ENCODE peak calls at places on chromosomes 2 and 18, in ten cellular contexts. One of them, this sample, is unnamed.

GRCh38 chr2:227822416-227823003 is 8.9 kb downstream of the CCL20 start:
- DNase-seq in AG20443: no peak
- DNase-seq in A549: no peak
- DNase-seq in SIG-M5: no peak
- DNase-seq in right lobe of liver: no peak
- DNase-seq in NCI-H1417: no peak
- DNase-seq in GM12865: no peak
- DNase-seq in stimulated activated naive B cell treated with anti-CD40 and anti-IgM and Interleukin-4, amounts not matched to agents 10 μg/mL and 1 μg/mL and 100 μg/mL, for 72 hours: no peak
- DNase-seq in WTC11: no peak
- DNase-seq in HTR-8/SVneo: no peak
- DNase-seq in this sample: no peak

GRCh38 chr2:121648611-121649401 is 456 bp downstream of the CLASP1 start:
- DNase-seq in HTR-8/SVneo: peak
- DNase-seq in SIG-M5: no peak
- DNase-seq in A549: peak
- DNase-seq in stimulated activated naive B cell treated with anti-CD40 and anti-IgM and Interleukin-4, amounts not matched to agents 10 μg/mL and 1 μg/mL and 100 μg/mL, for 72 hours: peak
- DNase-seq in GM12865: peak
- DNase-seq in NCI-H1417: peak
- DNase-seq in AG20443: peak
- DNase-seq in right lobe of liver: no peak
- DNase-seq in WTC11: peak
- DNase-seq in this sample: no peak

GRCh38 chr2:111698743-111699554 is 185.0 kb downstream of the ANAPC1 start:
- DNase-seq in WTC11: no peak
- DNase-seq in NCI-H1417: peak
- DNase-seq in stimulated activated naive B cell treated with anti-CD40 and anti-IgM and Interleukin-4, amounts not matched to agents 10 μg/mL and 1 μg/mL and 100 μg/mL, for 72 hours: peak
- DNase-seq in GM12865: peak
- DNase-seq in HTR-8/SVneo: peak
- DNase-seq in SIG-M5: peak
- DNase-seq in right lobe of liver: peak
- DNase-seq in AG20443: peak
- DNase-seq in A549: peak
- DNase-seq in this sample: peak

GRCh38 chr2:164992818-164993217 is 37.5 kb upstream of the SLC38A11 start:
- DNase-seq in GM12865: peak
- DNase-seq in A549: no peak
- DNase-seq in SIG-M5: no peak
- DNase-seq in stimulated activated naive B cell treated with anti-CD40 and anti-IgM and Interleukin-4, amounts not matched to agents 10 μg/mL and 1 μg/mL and 100 μg/mL, for 72 hours: peak
- DNase-seq in WTC11: peak
- DNase-seq in AG20443: peak
- DNase-seq in HTR-8/SVneo: peak
- DNase-seq in NCI-H1417: peak
- DNase-seq in right lobe of liver: peak
- DNase-seq in this sample: peak

GRCh38 chr2:170266358-170266757 is 88.4 kb downstream of the MYO3B start:
- DNase-seq in A549: no peak
- DNase-seq in stimulated activated naive B cell treated with anti-CD40 and anti-IgM and Interleukin-4, amounts not matched to agents 10 μg/mL and 1 μg/mL and 100 μg/mL, for 72 hours: no peak
- DNase-seq in NCI-H1417: no peak
- DNase-seq in SIG-M5: no peak
- DNase-seq in WTC11: no peak
- DNase-seq in HTR-8/SVneo: no peak
- DNase-seq in GM12865: no peak
- DNase-seq in right lobe of liver: no peak
- DNase-seq in AG20443: no peak
- DNase-seq in this sample: no peak

GRCh38 chr2:120485096-120485495 is 139.2 kb downstream of the INHBB start:
- DNase-seq in WTC11: no peak
- DNase-seq in A549: no peak
- DNase-seq in right lobe of liver: peak
- DNase-seq in AG20443: no peak
- DNase-seq in stimulated activated naive B cell treated with anti-CD40 and anti-IgM and Interleukin-4, amounts not matched to agents 10 μg/mL and 1 μg/mL and 100 μg/mL, for 72 hours: no peak
- DNase-seq in SIG-M5: no peak
- DNase-seq in GM12865: no peak
- DNase-seq in NCI-H1417: no peak
- DNase-seq in HTR-8/SVneo: no peak
- DNase-seq in this sample: no peak

GRCh38 chr2:102027036-102027702 is 35.4 kb downstream of the IL1R2 start:
- DNase-seq in stimulated activated naive B cell treated with anti-CD40 and anti-IgM and Interleukin-4, amounts not matched to agents 10 μg/mL and 1 μg/mL and 100 μg/mL, for 72 hours: no peak
- DNase-seq in A549: no peak
- DNase-seq in SIG-M5: no peak
- DNase-seq in HTR-8/SVneo: no peak
- DNase-seq in AG20443: peak
- DNase-seq in right lobe of liver: no peak
- DNase-seq in NCI-H1417: no peak
- DNase-seq in WTC11: no peak
- DNase-seq in GM12865: no peak
- DNase-seq in this sample: no peak

GRCh38 chr18:30862900-30863299 is 179.6 kb downstream of the DSC3 start:
- DNase-seq in A549: no peak
- DNase-seq in WTC11: no peak
- DNase-seq in SIG-M5: no peak
- DNase-seq in right lobe of liver: no peak
- DNase-seq in AG20443: no peak
- DNase-seq in HTR-8/SVneo: no peak
- DNase-seq in stimulated activated naive B cell treated with anti-CD40 and anti-IgM and Interleukin-4, amounts not matched to agents 10 μg/mL and 1 μg/mL and 100 μg/mL, for 72 hours: no peak
- DNase-seq in NCI-H1417: no peak
- DNase-seq in GM12865: no peak
- DNase-seq in this sample: no peak

GRCh38 chr2:73984203-73984921 is at the start of gene TET3:
- DNase-seq in A549: no peak
- DNase-seq in AG20443: peak
- DNase-seq in stimulated activated naive B cell treated with anti-CD40 and anti-IgM and Interleukin-4, amounts not matched to agents 10 μg/mL and 1 μg/mL and 100 μg/mL, for 72 hours: peak
- DNase-seq in GM12865: peak
- DNase-seq in right lobe of liver: peak
- DNase-seq in WTC11: peak
- DNase-seq in NCI-H1417: peak
- DNase-seq in HTR-8/SVneo: no peak
- DNase-seq in SIG-M5: no peak
- DNase-seq in this sample: no peak

GRCh38 chr2:238003234-238004032 is 36.6 kb downstream of the UBE2F start:
- DNase-seq in SIG-M5: no peak
- DNase-seq in stimulated activated naive B cell treated with anti-CD40 and anti-IgM and Interleukin-4, amounts not matched to agents 10 μg/mL and 1 μg/mL and 100 μg/mL, for 72 hours: no peak
- DNase-seq in GM12865: no peak
- DNase-seq in WTC11: no peak
- DNase-seq in NCI-H1417: no peak
- DNase-seq in HTR-8/SVneo: no peak
- DNase-seq in A549: no peak
- DNase-seq in AG20443: no peak
- DNase-seq in right lobe of liver: no peak
- DNase-seq in this sample: no peak

GRCh38 chr2:1432726-1433125 is 19.5 kb downstream of the TPO start:
- DNase-seq in AG20443: no peak
- DNase-seq in NCI-H1417: no peak
- DNase-seq in SIG-M5: no peak
- DNase-seq in right lobe of liver: no peak
- DNase-seq in A549: no peak
- DNase-seq in HTR-8/SVneo: no peak
- DNase-seq in stimulated activated naive B cell treated with anti-CD40 and anti-IgM and Interleukin-4, amounts not matched to agents 10 μg/mL and 1 μg/mL and 100 μg/mL, for 72 hours: no peak
- DNase-seq in GM12865: no peak
- DNase-seq in WTC11: no peak
- DNase-seq in this sample: no peak

GRCh38 chr2:68521037-68521436 is 53.7 kb downstream of the APLF start:
- DNase-seq in right lobe of liver: no peak
- DNase-seq in AG20443: no peak
- DNase-seq in stimulated activated naive B cell treated with anti-CD40 and anti-IgM and Interleukin-4, amounts not matched to agents 10 μg/mL and 1 μg/mL and 100 μg/mL, for 72 hours: no peak
- DNase-seq in NCI-H1417: no peak
- DNase-seq in A549: no peak
- DNase-seq in WTC11: no peak
- DNase-seq in GM12865: no peak
- DNase-seq in SIG-M5: no peak
- DNase-seq in HTR-8/SVneo: no peak
- DNase-seq in this sample: no peak

This sample was measured in NCI-H748 treated with DMSO at 0.1 percent for 48 hours.